ENCODE peak calls at places on chromosomes 6 and 20, in four cellular contexts. F is GM12878, L is HepG2, Z is K562. E is an unnamed sample.

GRCh38 chr20:46797201-46797600 is 87.8 kb downstream of the SLC2A10 start:
- DNase-seq in L (no peak), F (no peak), Z (no peak), E (no peak)

GRCh38 chr20:62816879-62817873 is at the start of gene COL9A3:
- DNase-seq in F (no peak), L (peak), Z (no peak), E (no peak)

GRCh38 chr20:5650191-5650691 is 100.0 kb upstream of the SHLD1 start:
- DNase-seq in F (no peak), L (no peak), Z (no peak), E (no peak)

GRCh38 chr20:50292324-50293243 is 102.0 kb downstream of the CEBPB start:
- DNase-seq in F (no peak), Z (peak), L (peak), E (no peak)

GRCh38 chr20:3777726-3778629 is 3.3 kb downstream of the SPEF1 start:
- DNase-seq in F (no peak), L (no peak), Z (no peak), E (no peak)

GRCh38 chr6:19892250-19892649 is 55.1 kb downstream of the ID4 start:
- DNase-seq in Z (no peak), L (no peak), F (no peak), E (no peak)

GRCh38 chr6:91020741-91021140 is 433.9 kb upstream of the MAP3K7 start:
- DNase-seq in Z (no peak), L (no peak), F (peak), E (no peak)

GRCh38 chr20:2140561-2140960 is 38.9 kb downstream of the STK35 start:
- DNase-seq in Z (no peak), F (no peak), L (no peak), E (no peak)

GRCh38 chr6:48667797-48668196 is 556.8 kb upstream of the PTCHD4 start:
- DNase-seq in F (no peak), L (no peak), Z (no peak), E (no peak)

GRCh38 chr6:168865522-168865921 is 388.1 kb downstream of the THBS2 start:
- DNase-seq in Z (no peak), L (no peak), F (no peak), E (no peak)

GRCh38 chr20:63639093-63639860 is 12.4 kb upstream of the GMEB2 start:
- DNase-seq in Z (no peak), F (no peak), L (no peak), E (no peak)

GRCh38 chr20:57669626-57670025 is 40.2 kb downstream of the PMEPA1 start:
- DNase-seq in Z (no peak), L (no peak), F (no peak), E (no peak)

DNA sequence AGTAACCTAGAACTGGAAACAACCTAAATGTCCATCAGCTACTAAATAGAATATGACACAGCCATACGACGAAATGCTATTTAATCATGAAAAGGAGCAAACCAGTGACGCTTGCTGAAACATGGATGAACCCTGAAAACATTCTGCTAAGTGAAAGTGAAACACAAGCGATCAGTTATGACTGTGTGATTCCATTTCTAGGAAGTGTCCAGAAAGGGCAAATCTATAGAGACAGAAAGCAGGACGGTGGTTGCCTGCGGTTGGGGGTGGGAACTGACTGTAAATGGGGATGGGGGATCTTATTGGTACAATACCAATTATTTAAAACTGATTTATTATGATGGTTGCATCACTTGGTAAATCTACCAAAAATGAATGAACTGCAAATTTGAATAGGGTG is 126.8 kb downstream of the IPCEF1 start:
- DNase-seq in Z (no peak), L (no peak), F (no peak), E (no peak)
- TF ChIP-seq FOXK2 in Z (no peak), L (no peak), F (no peak), E (no peak)

GRCh38 chr20:36575066-36575743 is 1.8 kb downstream of the TGIF2 start:
- DNase-seq in F (no peak), L (peak), Z (peak), E (peak)
- TF ChIP-seq FOXK2 in F (no peak), L (no peak), Z (no peak), E (no peak)

DNA sequence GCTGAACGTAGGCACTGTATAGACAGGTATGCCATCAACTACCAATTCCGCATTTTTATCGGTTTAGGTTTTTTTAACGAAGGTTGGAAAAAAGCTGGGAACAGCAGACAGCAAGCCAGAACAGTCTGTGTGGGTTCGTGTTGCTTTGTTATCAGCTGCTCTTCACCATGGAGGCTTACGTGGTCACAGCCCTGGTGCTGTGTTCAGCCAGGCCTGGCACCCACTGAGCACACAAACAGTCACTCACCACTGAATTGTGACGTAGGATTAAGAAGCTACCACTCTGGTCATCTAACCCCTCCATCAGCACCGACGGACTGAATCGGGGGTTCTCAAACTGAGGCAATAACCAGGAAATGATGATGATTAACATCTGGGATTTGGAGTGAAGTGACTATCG is 13.2 kb downstream of the FAM210B start:
- DNase-seq in L (no peak), F (no peak), Z (no peak), E (no peak)
- TF ChIP-seq FOXK2 in L (no peak), F (no peak), Z (no peak), E (no peak)

GRCh38 chr6:73579851-73580246 is 59.0 kb upstream of the EEF1A1 start:
- DNase-seq in L (peak), Z (peak), F (peak), E (peak)
- TF ChIP-seq FOXK2 in L (no peak), Z (no peak), F (no peak), E (no peak)

DNA sequence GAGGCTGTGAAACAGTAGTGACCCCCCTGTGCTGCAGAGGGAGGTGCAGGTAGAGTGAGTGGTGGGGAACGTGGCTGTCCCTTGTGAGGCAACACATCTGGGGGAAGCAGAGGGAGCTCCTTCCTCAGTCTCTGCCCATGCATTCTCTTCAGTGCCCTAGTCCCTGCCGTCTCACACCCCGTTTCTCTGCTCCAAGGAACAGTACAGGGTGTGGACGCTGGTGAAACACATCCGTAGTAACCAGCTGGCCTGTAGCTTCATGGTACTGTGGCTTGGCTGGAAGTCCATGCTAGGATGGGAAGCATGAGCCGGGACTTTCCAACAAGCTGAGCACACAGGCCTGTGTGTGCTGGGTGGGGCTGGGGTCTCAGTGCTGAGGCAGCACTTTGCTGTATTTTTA is 25.4 kb upstream of the CST3 start:
- DNase-seq in L (no peak), Z (no peak), F (no peak), E (no peak)
- TF ChIP-seq FOXK2 in L (no peak), Z (no peak), F (no peak), E (no peak)

GRCh38 chr6:113813207-113813606 is 43.9 kb upstream of the MARCKS start:
- DNase-seq in Z (no peak), L (no peak), F (no peak), E (no peak)
- TF ChIP-seq FOXK2 in Z (no peak), L (no peak), F (no peak), E (no peak)

GRCh38 chr6:114739656-114740055 is 396.8 kb upstream of the HS3ST5 start:
- DNase-seq in F (no peak), L (no peak), Z (no peak), E (no peak)

GRCh38 chr6:114735118-114735730 is 392.4 kb upstream of the HS3ST5 start:
- DNase-seq in F (no peak), Z (no peak), L (no peak), E (no peak)

DNA sequence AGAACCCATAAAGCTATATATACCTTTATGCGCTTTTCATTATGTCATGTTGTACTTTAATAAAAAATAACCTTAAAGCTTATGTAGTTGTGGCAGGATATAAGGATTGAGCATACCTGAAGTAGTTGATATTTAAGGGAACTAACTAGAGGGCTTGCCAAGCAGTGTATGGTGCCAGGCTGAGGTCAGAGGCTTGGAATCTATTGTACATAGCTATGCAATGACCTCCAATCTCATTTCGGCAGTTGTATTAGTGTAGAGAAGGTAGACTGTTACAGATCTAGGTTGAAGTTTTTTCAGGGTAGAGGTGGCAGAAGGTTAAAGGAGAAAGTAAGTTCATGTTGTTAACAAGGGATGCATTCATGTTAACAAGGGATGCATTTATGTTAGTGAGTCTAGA is 397.7 kb upstream of the HS3ST5 start:
- DNase-seq in L (no peak), F (no peak), Z (no peak), E (no peak)
- TF ChIP-seq FOXK2 in L (no peak), F (no peak), Z (no peak), E (no peak)

GRCh38 chr20:24070679-24071078 is 82.1 kb upstream of the GGTLC1 start:
- DNase-seq in Z (no peak), L (no peak), F (no peak), E (no peak)
- TF ChIP-seq FOXK2 in Z (no peak), L (no peak), F (no peak), E (no peak)

DNA sequence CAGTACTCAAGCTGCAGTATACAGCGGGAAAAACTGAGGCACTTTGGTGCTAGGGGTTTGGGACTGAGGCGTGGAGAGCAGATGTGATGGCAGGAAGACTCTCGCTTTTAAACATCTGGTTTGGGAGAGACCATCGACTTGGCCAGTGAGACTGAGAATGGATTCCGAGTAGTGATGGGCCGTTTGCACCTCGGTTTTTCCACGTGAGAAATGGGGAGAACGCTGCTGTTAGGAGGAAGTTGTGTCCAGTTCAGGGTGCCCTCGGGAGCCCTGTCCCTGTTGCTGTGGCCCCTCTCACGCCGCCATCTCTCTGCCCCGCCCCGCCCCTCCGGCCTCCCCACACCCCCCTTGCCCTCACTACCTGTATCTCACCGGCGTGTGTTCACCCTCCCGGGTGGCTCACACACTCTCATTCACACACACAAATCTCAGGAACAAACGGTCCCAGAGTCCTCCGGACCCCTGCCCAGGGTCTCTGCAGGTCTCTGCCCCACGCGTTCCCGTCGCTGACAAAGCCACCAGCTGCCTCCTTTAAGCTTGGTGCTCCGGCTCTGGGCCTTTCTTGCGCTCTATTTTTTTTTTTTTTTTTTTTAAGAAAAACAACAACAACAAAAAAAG is 2.7 kb downstream of the SOX12 start:
- DNase-seq in Z (no peak), L (no peak), F (no peak), E (no peak)
- TF ChIP-seq FOXK2 in Z (no peak), L (no peak), F (no peak), E (no peak)

E was measured in HEK293T.